ENCODE peak calls at places on chromosomes 6 and 20, in four cellular contexts. N is IMR-90, H is H1, D is H9. P is an unnamed sample.

GRCh38 chr6:108805611-108806181 is 42.5 kb upstream of the ARMC2 start:
- DNase-seq in D (no peak), N (no peak), H (no peak), P (no peak)

GRCh38 chr20:34907616-34908469 is 31.4 kb downstream of the ACSS2 start:
- DNase-seq in D (no peak), N (peak; percentile 92), H (no peak), P (no peak)

GRCh38 chr6:135056632-135057031 is 2.0 kb upstream of the HBS1L start:
- DNase-seq in H (no peak), N (no peak), D (no peak), P (no peak)

GRCh38 chr20:42483694-42484303 is 705.9 kb downstream of the PTPRT start:
- DNase-seq in D (peak; percentile 87), H (peak; percentile 59), N (no peak), P (peak; percentile 53)

GRCh38 chr6:81475646-81476045 is 276.8 kb downstream of the TENT5A start:
- DNase-seq in H (no peak), D (no peak), N (no peak), P (no peak)

GRCh38 chr20:58693226-58694006 is 816 bp downstream of the NPEPL1 start:
- DNase-seq in H (no peak), D (peak; percentile 46), N (no peak), P (peak; percentile 12)

GRCh38 chr6:140846518-140847277 is 1286.0 kb upstream of the GJE1 start:
- DNase-seq in D (no peak), H (no peak), N (peak; percentile 72), P (no peak)

GRCh38 chr20:62928246-62928939 is 2.1 kb upstream of the DIDO1 start:
- DNase-seq in H (no peak), N (no peak), D (peak; percentile 87), P (no peak)

GRCh38 chr6:109580519-109580918 is 97.5 kb upstream of the ZBTB24 start:
- DNase-seq in H (no peak), D (peak; percentile 44), N (peak; percentile 20), P (no peak)

GRCh38 chr20:63050406-63050805 is 43.6 kb upstream of the BHLHE23 start:
- DNase-seq in H (no peak), N (no peak), D (no peak), P (no peak)

GRCh38 chr6:33926451-33926850 is 122.6 kb upstream of the MLN start:
- DNase-seq in H (no peak), D (peak; percentile 71), N (no peak), P (no peak)

GRCh38 chr20:48189177-48189576 is 403.9 kb upstream of the SULF2 start:
- DNase-seq in H (no peak), D (peak; percentile 49), N (no peak), P (no peak)

GRCh38 chr6:98590957-98591356 is 243.4 kb upstream of the POU3F2 start:
- DNase-seq in N (no peak), H (no peak), D (no peak), P (no peak)

GRCh38 chr6:15994814-15995459 is 133.9 kb upstream of the MYLIP start:
- DNase-seq in H (no peak), N (no peak), D (no peak), P (no peak)

GRCh38 chr20:53444386-53444785 is 149.3 kb downstream of the ZNF217 start:
- DNase-seq in N (no peak), H (no peak), D (no peak), P (peak; percentile 29)

GRCh38 chr6:18326980-18327379 is 60.2 kb upstream of the RNF144B start:
- DNase-seq in N (no peak), H (no peak), D (no peak), P (no peak)

GRCh38 chr6:35259946-35260626 is 551 bp downstream of the ZNF76 start:
- DNase-seq in H (peak; percentile 86), D (peak; percentile 93), N (peak; percentile 16), P (peak; percentile 38)

GRCh38 chr20:49045440-49046086 is 549 bp upstream of the CSE1L start:
- DNase-seq in D (no peak), H (no peak), N (peak; percentile 6), P (no peak)

GRCh38 chr6:143176090-143177021 is 115.7 kb downstream of the AIG1 start:
- DNase-seq in N (peak; percentile 88), D (peak; percentile 39), H (no peak), P (no peak)

GRCh38 chr6:143174951-143175350 is 114.3 kb downstream of the AIG1 start:
- DNase-seq in N (no peak), H (no peak), D (no peak), P (no peak)

GRCh38 chr6:143179096-143179495 is 118.4 kb downstream of the AIG1 start:
- DNase-seq in N (no peak), D (no peak), H (no peak), P (no peak)

GRCh38 chr6:143177706-143178105 is 117.0 kb downstream of the AIG1 start:
- DNase-seq in D (no peak), H (no peak), N (no peak), P (no peak)

GRCh38 chr6:143174516-143174915 is 113.8 kb downstream of the AIG1 start:
- DNase-seq in H (no peak), D (no peak), N (no peak), P (no peak)
- H4K8ac ChIP-seq in H (no peak overlapping the region), D (no peak overlapping the region), N (no peak overlapping the region), P (no peak overlapping the region)

GRCh38 chr6:124535746-124536145 is 426.5 kb upstream of the RNF217 start:
- DNase-seq in D (no peak), H (no peak), N (no peak), P (no peak)

GRCh38 chr6:124536792-124537191 is 425.4 kb upstream of the RNF217 start:
- DNase-seq in N (no peak), D (no peak), H (no peak), P (no peak)

GRCh38 chr6:124535299-124535698 is 426.9 kb upstream of the RNF217 start:
- DNase-seq in H (no peak), D (no peak), N (no peak), P (no peak)

GRCh38 chr6:124530926-124531325 is 431.3 kb upstream of the RNF217 start:
- DNase-seq in H (no peak), D (no peak), N (no peak), P (no peak)

GRCh38 chr6:124536157-124536556 is 426.1 kb upstream of the RNF217 start:
- DNase-seq in H (no peak), N (no peak), D (no peak), P (no peak)
- H2AFZ ChIP-seq in H (peak overlapping the region; percentile 81), N (no peak overlapping the region), D (no peak overlapping the region), P (peak overlapping the region; percentile 45)

DNA sequence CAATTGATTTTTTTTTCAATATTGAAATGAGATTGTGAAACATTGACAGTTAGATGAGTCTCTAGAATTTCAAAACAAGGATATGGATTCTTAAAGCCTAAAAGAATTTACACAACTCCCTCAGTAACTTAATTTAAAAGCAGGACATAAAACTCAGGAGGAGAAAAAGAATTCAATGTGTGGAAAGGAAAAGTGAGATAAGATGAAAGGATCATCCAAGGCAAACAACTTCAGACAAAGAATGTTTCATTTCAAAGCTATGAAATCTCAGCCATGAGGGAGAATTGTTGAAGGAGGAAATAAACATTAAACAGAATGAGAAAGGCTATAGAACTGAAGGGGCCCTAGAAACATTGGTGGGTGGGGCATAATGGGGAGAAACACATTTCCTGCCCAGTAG is 191.7 kb upstream of the NOX3 start:
- DNase-seq in D (no peak), N (peak; percentile 16), H (no peak), P (no peak)
- H4K8ac ChIP-seq in D (no peak overlapping the region), N (peak overlapping the region; percentile 31), H (no peak overlapping the region), P (no peak overlapping the region)

DNA sequence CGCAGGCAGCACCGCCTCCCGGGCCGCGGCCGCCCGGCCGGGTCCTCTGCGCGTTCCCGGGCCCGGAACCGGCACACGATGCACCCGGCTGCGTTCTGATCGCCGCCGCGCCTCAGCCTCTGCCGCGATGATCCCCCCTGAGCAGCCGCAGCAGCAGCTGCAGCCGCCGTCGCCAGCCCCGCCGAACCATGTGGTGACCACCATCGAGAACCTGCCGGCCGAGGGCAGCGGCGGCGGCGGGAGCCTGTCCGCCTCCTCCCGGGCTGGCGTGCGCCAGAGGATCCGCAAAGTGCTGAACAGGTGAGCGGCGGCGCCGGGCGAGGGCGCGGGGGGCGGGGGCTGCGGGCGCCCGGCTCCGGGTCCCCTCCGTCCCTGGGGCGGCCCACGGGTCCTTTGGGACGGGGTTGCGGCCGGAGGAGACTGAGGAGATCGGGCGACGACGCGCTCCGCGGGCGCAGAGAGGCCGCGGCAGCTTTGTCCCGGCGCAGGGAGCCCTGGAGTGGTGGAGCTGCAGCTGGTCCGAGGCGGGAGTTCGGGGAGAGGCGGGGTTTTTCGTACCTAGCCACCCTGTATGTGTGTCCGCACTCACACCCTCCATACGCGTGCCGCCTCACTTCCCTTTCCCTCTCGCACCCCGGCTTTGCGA is 659 bp downstream of the SLC35F1 start:
- DNase-seq in H (no peak), N (no peak), D (peak; percentile 70), P (peak; percentile 48)
- H2AFZ ChIP-seq in H (peak overlapping the region; percentile 43), N (peak overlapping the region; percentile 72), D (no peak overlapping the region), P (peak overlapping the region; percentile 97)

DNA sequence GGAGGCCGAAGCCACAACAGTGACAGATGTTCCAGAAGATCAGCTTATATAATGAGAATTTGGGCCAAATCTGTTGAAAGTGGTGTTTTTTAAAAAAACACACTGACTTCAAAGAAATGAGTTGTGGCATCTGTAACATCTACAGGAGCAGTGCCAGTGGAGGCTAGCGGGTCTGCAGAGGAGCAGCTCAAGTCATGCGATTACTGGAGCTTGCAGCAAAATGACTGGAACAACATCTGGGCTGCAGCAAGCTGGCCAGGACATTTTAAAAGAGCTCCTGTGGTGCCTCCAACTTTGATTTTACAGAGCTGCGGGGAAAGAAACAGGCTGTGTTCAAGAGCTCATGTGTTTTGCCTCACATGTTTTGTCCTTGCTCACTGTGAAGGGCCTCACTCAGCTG is 57.2 kb downstream of the TBX18 start:
- DNase-seq in D (no peak), H (no peak), N (no peak), P (no peak)
- H4K8ac ChIP-seq in D (no peak overlapping the region), H (no peak overlapping the region), N (no peak overlapping the region), P (no peak overlapping the region)

GRCh38 chr6:43773981-43774775 is 4.2 kb downstream of the VEGFA start:
- DNase-seq in D (no peak), N (no peak), H (no peak), P (no peak)
- H2AFZ ChIP-seq in D (no peak overlapping the region), N (peak overlapping the region; percentile 89), H (no peak overlapping the region), P (no peak overlapping the region)

GRCh38 chr6:12472601-12473038 is 182.5 kb downstream of the EDN1 start:
- DNase-seq in N (peak; percentile 67), H (no peak), D (no peak), P (no peak)
- H4K8ac ChIP-seq in N (no peak overlapping the region), H (no peak overlapping the region), D (no peak overlapping the region), P (no peak overlapping the region)